ENCODE peak calls at places on chromosome 20, in six cellular contexts. One of them, this sample, is unnamed.

GRCh38 chr20:5608104-5608447 is 142.1 kb upstream of the SHLD1 start:
- DNase-seq in prostate gland: no peak
- DNase-seq in upper lobe of left lung: no peak
- DNase-seq in breast epithelium: no peak
- DNase-seq in HCT116: no peak
- DNase-seq in GM12891: no peak
- DNase-seq in this sample: no peak

GRCh38 chr20:53530440-53530839 is 63.2 kb downstream of the ZNF217 start:
- DNase-seq in prostate gland: no peak
- DNase-seq in upper lobe of left lung: no peak
- DNase-seq in breast epithelium: no peak
- DNase-seq in HCT116: no peak
- DNase-seq in GM12891: no peak
- DNase-seq in this sample: no peak

GRCh38 chr20:62066983-62067433 is 1.3 kb upstream of the TAF4 start:
- DNase-seq in prostate gland: no peak
- DNase-seq in upper lobe of left lung: no peak
- DNase-seq in breast epithelium: peak; percentile 40
- DNase-seq in HCT116: no peak
- DNase-seq in GM12891: no peak
- DNase-seq in this sample: no peak

GRCh38 chr20:3180319-3180718 is 7.0 kb upstream of the LZTS3 start:
- DNase-seq in prostate gland: no peak
- DNase-seq in upper lobe of left lung: no peak
- DNase-seq in breast epithelium: no peak
- DNase-seq in HCT116: no peak
- DNase-seq in GM12891: no peak
- DNase-seq in this sample: no peak

GRCh38 chr20:62985089-62985778 is 21.5 kb downstream of the BHLHE23 start:
- DNase-seq in prostate gland: no peak
- DNase-seq in upper lobe of left lung: no peak
- DNase-seq in breast epithelium: no peak
- DNase-seq in HCT116: no peak
- DNase-seq in GM12891: no peak
- DNase-seq in this sample: no peak

GRCh38 chr20:32536861-32537656 is 48.1 kb downstream of the NOL4L start:
- DNase-seq in prostate gland: no peak
- DNase-seq in upper lobe of left lung: peak; percentile 94
- DNase-seq in breast epithelium: no peak
- DNase-seq in HCT116: no peak
- DNase-seq in GM12891: peak; percentile 55
- DNase-seq in this sample: no peak

GRCh38 chr20:32600681-32601237 is 15.6 kb upstream of the NOL4L start:
- DNase-seq in prostate gland: no peak
- DNase-seq in upper lobe of left lung: no peak
- DNase-seq in breast epithelium: no peak
- DNase-seq in HCT116: no peak
- DNase-seq in GM12891: no peak
- DNase-seq in this sample: no peak

GRCh38 chr20:14716251-14716650 is 378.8 kb upstream of the FLRT3 start:
- DNase-seq in prostate gland: no peak
- DNase-seq in upper lobe of left lung: no peak
- DNase-seq in breast epithelium: no peak
- DNase-seq in HCT116: no peak
- DNase-seq in GM12891: no peak
- DNase-seq in this sample: no peak

GRCh38 chr20:10609276-10609675 is 64.5 kb downstream of the JAG1 start:
- DNase-seq in prostate gland: no peak
- DNase-seq in upper lobe of left lung: no peak
- DNase-seq in breast epithelium: no peak
- DNase-seq in HCT116: no peak
- DNase-seq in GM12891: no peak
- DNase-seq in this sample: peak; percentile 90

GRCh38 chr20:63284544-63284949 is 8.4 kb upstream of the COL20A1 start:
- DNase-seq in prostate gland: no peak
- DNase-seq in upper lobe of left lung: peak; percentile 79
- DNase-seq in breast epithelium: no peak
- DNase-seq in HCT116: no peak
- DNase-seq in GM12891: no peak
- DNase-seq in this sample: no peak

GRCh38 chr20:46545077-46545826 is 5.2 kb downstream of the OCSTAMP start:
- DNase-seq in prostate gland: no peak
- DNase-seq in upper lobe of left lung: peak; percentile 61
- DNase-seq in breast epithelium: no peak
- DNase-seq in HCT116: no peak
- DNase-seq in GM12891: peak; percentile 32
- DNase-seq in this sample: no peak

GRCh38 chr20:43570496-43570895 is 11.7 kb downstream of the SGK2 start:
- DNase-seq in prostate gland: no peak
- DNase-seq in upper lobe of left lung: no peak
- DNase-seq in breast epithelium: no peak
- DNase-seq in HCT116: no peak
- DNase-seq in GM12891: no peak
- DNase-seq in this sample: no peak

GRCh38 chr20:47011984-47012383 is 117.3 kb downstream of the EYA2 start:
- DNase-seq in prostate gland: no peak
- DNase-seq in upper lobe of left lung: no peak
- DNase-seq in breast epithelium: no peak
- DNase-seq in HCT116: no peak
- DNase-seq in GM12891: no peak
- DNase-seq in this sample: no peak

GRCh38 chr20:63009988-63010769 is 3.4 kb upstream of the BHLHE23 start:
- DNase-seq in prostate gland: no peak
- DNase-seq in upper lobe of left lung: no peak
- DNase-seq in breast epithelium: no peak
- DNase-seq in HCT116: no peak
- DNase-seq in GM12891: peak; percentile 79
- DNase-seq in this sample: no peak

GRCh38 chr20:37524221-37524700 is 3.2 kb downstream of the NNAT start:
- DNase-seq in prostate gland: peak; percentile 59
- DNase-seq in upper lobe of left lung: no peak
- DNase-seq in breast epithelium: no peak
- DNase-seq in HCT116: no peak
- DNase-seq in GM12891: no peak
- DNase-seq in this sample: peak; percentile 52

GRCh38 chr20:57809661-57810172 is 99.9 kb upstream of the PMEPA1 start:
- DNase-seq in prostate gland: peak; percentile 54
- DNase-seq in upper lobe of left lung: no peak
- DNase-seq in breast epithelium: peak; percentile 65
- DNase-seq in HCT116: no peak
- DNase-seq in GM12891: no peak
- DNase-seq in this sample: peak; percentile 69

GRCh38 chr20:53581444-53582311 is 12.0 kb downstream of the ZNF217 start:
- DNase-seq in prostate gland: no peak
- DNase-seq in upper lobe of left lung: peak; percentile 83
- DNase-seq in breast epithelium: peak; percentile 48
- DNase-seq in HCT116: no peak
- DNase-seq in GM12891: no peak
- DNase-seq in this sample: no peak

GRCh38 chr20:42370086-42370485 is 751.9 kb upstream of the CHD6 start:
- DNase-seq in prostate gland: no peak
- DNase-seq in upper lobe of left lung: no peak
- DNase-seq in breast epithelium: no peak
- DNase-seq in HCT116: no peak
- DNase-seq in GM12891: no peak
- DNase-seq in this sample: no peak

GRCh38 chr20:22921595-22922421 is 113.3 kb upstream of the SSTR4 start:
- DNase-seq in prostate gland: no peak
- DNase-seq in upper lobe of left lung: no peak
- DNase-seq in breast epithelium: no peak
- DNase-seq in HCT116: no peak
- DNase-seq in GM12891: no peak
- DNase-seq in this sample: no peak

GRCh38 chr20:13494019-13494418 is 144.7 kb downstream of the TASP1 start:
- DNase-seq in prostate gland: no peak
- DNase-seq in upper lobe of left lung: no peak
- DNase-seq in breast epithelium: no peak
- DNase-seq in HCT116: no peak
- DNase-seq in GM12891: no peak
- DNase-seq in this sample: no peak

GRCh38 chr20:15395457-15395856 is 1058.0 kb upstream of the FLRT3 start:
- DNase-seq in prostate gland: no peak
- DNase-seq in upper lobe of left lung: no peak
- DNase-seq in breast epithelium: no peak
- DNase-seq in HCT116: no peak
- DNase-seq in GM12891: no peak
- DNase-seq in this sample: no peak

GRCh38 chr20:38838326-38838725 is 32.8 kb downstream of the PPP1R16B start:
- DNase-seq in prostate gland: no peak
- DNase-seq in upper lobe of left lung: no peak
- DNase-seq in breast epithelium: no peak
- DNase-seq in HCT116: no peak
- DNase-seq in GM12891: no peak
- DNase-seq in this sample: no peak

GRCh38 chr20:15555913-15556312 is 1017.3 kb downstream of the KIF16B start:
- DNase-seq in prostate gland: peak; percentile 8
- DNase-seq in upper lobe of left lung: no peak
- DNase-seq in breast epithelium: no peak
- DNase-seq in HCT116: no peak
- DNase-seq in GM12891: no peak
- DNase-seq in this sample: no peak

GRCh38 chr20:5486377-5487054 is 169.8 kb upstream of the PROKR2 start:
- DNase-seq in prostate gland: no peak
- DNase-seq in upper lobe of left lung: no peak
- DNase-seq in breast epithelium: no peak
- DNase-seq in HCT116: no peak
- DNase-seq in GM12891: no peak
- DNase-seq in this sample: no peak

GRCh38 chr20:46850416-46850815 is 44.2 kb upstream of the EYA2 start:
- DNase-seq in prostate gland: no peak
- DNase-seq in upper lobe of left lung: no peak
- DNase-seq in breast epithelium: no peak
- DNase-seq in HCT116: no peak
- DNase-seq in GM12891: no peak
- DNase-seq in this sample: no peak

GRCh38 chr20:63522091-63522868 is 1.7 kb downstream of the PPDPF start:
- DNase-seq in prostate gland: no peak
- DNase-seq in upper lobe of left lung: peak; percentile 50
- DNase-seq in breast epithelium: no peak
- DNase-seq in HCT116: no peak
- DNase-seq in GM12891: no peak
- DNase-seq in this sample: no peak

GRCh38 chr20:2402271-2402980 is 21.7 kb downstream of the TGM6 start:
- DNase-seq in prostate gland: no peak
- DNase-seq in upper lobe of left lung: no peak
- DNase-seq in breast epithelium: no peak
- DNase-seq in HCT116: peak; percentile 34
- DNase-seq in GM12891: no peak
- DNase-seq in this sample: peak; percentile 6

GRCh38 chr20:8082999-8083398 is 49.1 kb upstream of the PLCB1 start:
- DNase-seq in prostate gland: no peak
- DNase-seq in upper lobe of left lung: no peak
- DNase-seq in breast epithelium: no peak
- DNase-seq in HCT116: no peak
- DNase-seq in GM12891: no peak
- DNase-seq in this sample: no peak
- TF ChIP-seq POLR2AphosphoS5 in prostate gland: peak; percentile 47
- TF ChIP-seq POLR2AphosphoS5 in upper lobe of left lung: no peak
- TF ChIP-seq POLR2AphosphoS5 in breast epithelium: peak; percentile 53
- TF ChIP-seq POLR2AphosphoS5 in HCT116: no peak
- TF ChIP-seq POLR2AphosphoS5 in GM12891: no peak
- TF ChIP-seq POLR2AphosphoS5 in this sample: peak; percentile 65

GRCh38 chr20:17849901-17850673 is 118.5 kb downstream of the SNX5 start:
- DNase-seq in prostate gland: no peak
- DNase-seq in upper lobe of left lung: no peak
- DNase-seq in breast epithelium: no peak
- DNase-seq in HCT116: peak; percentile 90
- DNase-seq in GM12891: no peak
- DNase-seq in this sample: peak; percentile 92
- TF ChIP-seq POLR2AphosphoS5 in prostate gland: no peak
- TF ChIP-seq POLR2AphosphoS5 in upper lobe of left lung: peak; percentile 80
- TF ChIP-seq POLR2AphosphoS5 in breast epithelium: no peak
- TF ChIP-seq POLR2AphosphoS5 in HCT116: peak; percentile 85
- TF ChIP-seq POLR2AphosphoS5 in GM12891: no peak
- TF ChIP-seq POLR2AphosphoS5 in this sample: peak; percentile 44

DNA sequence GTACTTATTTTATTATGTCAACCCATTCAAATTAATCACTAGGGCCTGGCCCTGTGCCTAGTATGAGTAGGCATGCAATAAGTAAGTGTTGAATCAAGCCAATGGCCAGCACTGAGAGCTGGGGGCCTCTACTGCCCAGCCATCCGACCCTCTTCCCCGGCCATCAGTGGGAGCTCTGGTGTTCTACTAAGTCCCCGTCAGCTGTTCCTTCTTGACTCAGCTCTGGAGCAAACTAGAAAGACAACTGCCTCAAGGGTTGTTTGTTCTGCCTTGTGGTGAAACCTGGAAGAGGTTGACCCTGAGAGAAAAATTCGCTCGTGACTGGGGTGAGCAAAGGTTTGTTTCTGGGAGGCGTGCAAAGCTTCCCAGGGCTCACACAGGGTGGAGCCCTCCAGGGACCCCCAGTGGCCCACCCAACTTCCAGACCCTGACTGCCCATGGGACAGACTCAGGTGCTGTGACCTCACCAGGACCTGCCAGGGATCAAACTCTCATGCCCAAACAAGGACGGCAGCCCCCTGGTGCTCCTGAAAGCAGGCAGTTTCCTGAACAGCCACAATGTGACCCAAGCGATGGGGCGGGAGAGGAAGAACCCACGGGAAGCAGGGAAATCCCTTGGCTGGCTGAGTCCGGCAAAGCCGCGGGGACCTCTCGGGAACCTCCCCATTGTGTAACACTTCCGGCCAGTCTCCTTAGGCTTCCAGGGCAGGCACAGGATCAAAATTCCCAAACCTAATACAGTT is 50.4 kb downstream of the BANF2 start:
- DNase-seq in prostate gland: no peak
- DNase-seq in upper lobe of left lung: no peak
- DNase-seq in breast epithelium: peak; percentile 53
- DNase-seq in HCT116: no peak
- DNase-seq in GM12891: no peak
- DNase-seq in this sample: peak; percentile 76
- TF ChIP-seq POLR2AphosphoS5 in prostate gland: no peak
- TF ChIP-seq POLR2AphosphoS5 in upper lobe of left lung: peak; percentile 72
- TF ChIP-seq POLR2AphosphoS5 in breast epithelium: peak; percentile 25
- TF ChIP-seq POLR2AphosphoS5 in HCT116: no peak
- TF ChIP-seq POLR2AphosphoS5 in GM12891: no peak
- TF ChIP-seq POLR2AphosphoS5 in this sample: no peak

GRCh38 chr20:17443326-17443858 is 87.8 kb downstream of the BFSP1 start:
- DNase-seq in prostate gland: no peak
- DNase-seq in upper lobe of left lung: no peak
- DNase-seq in breast epithelium: no peak
- DNase-seq in HCT116: no peak
- DNase-seq in GM12891: no peak
- DNase-seq in this sample: no peak

GRCh38 chr20:17442588-17442987 is 88.6 kb downstream of the BFSP1 start:
- DNase-seq in prostate gland: no peak
- DNase-seq in upper lobe of left lung: no peak
- DNase-seq in breast epithelium: no peak
- DNase-seq in HCT116: peak; percentile 32
- DNase-seq in GM12891: no peak
- DNase-seq in this sample: no peak

GRCh38 chr20:17446171-17446570 is 85.0 kb downstream of the BFSP1 start:
- DNase-seq in prostate gland: no peak
- DNase-seq in upper lobe of left lung: no peak
- DNase-seq in breast epithelium: no peak
- DNase-seq in HCT116: no peak
- DNase-seq in GM12891: no peak
- DNase-seq in this sample: no peak

GRCh38 chr20:17445561-17445960 is 85.6 kb downstream of the BFSP1 start:
- DNase-seq in prostate gland: no peak
- DNase-seq in upper lobe of left lung: peak; percentile 24
- DNase-seq in breast epithelium: no peak
- DNase-seq in HCT116: no peak
- DNase-seq in GM12891: no peak
- DNase-seq in this sample: no peak

GRCh38 chr20:17444091-17444490 is 87.1 kb downstream of the BFSP1 start:
- DNase-seq in prostate gland: no peak
- DNase-seq in upper lobe of left lung: no peak
- DNase-seq in breast epithelium: no peak
- DNase-seq in HCT116: no peak
- DNase-seq in GM12891: no peak
- DNase-seq in this sample: no peak
- TF ChIP-seq POLR2AphosphoS5 in prostate gland: no peak
- TF ChIP-seq POLR2AphosphoS5 in upper lobe of left lung: no peak
- TF ChIP-seq POLR2AphosphoS5 in breast epithelium: no peak
- TF ChIP-seq POLR2AphosphoS5 in HCT116: no peak
- TF ChIP-seq POLR2AphosphoS5 in GM12891: no peak
- TF ChIP-seq POLR2AphosphoS5 in this sample: no peak

This sample was measured in sigmoid colon.